ENCODE peak calls at places on chromosomes 2 and 18, in five cellular contexts. J is sigmoid colon, P is SK-N-SH, X is stomach, A is GM23338. Q is an unnamed sample.

GRCh38 chr18:5527603-5528002 is 16.2 kb downstream of the EPB41L3 start:
- DNase-seq in J (peak), P (no peak), X (no peak), A (no peak), Q (no peak)

GRCh38 chr2:226475650-226476049 is 324.0 kb downstream of the IRS1 start:
- DNase-seq in J (no peak), P (no peak), X (no peak), A (peak), Q (no peak)

GRCh38 chr2:143451622-143452021 is 322.4 kb downstream of the ARHGAP15 start:
- DNase-seq in J (no peak), P (no peak), X (no peak), A (no peak), Q (no peak)

GRCh38 chr2:112185131-112185530 is 46.9 kb downstream of the FBLN7 start:
- DNase-seq in J (no peak), P (no peak), X (no peak), A (no peak), Q (no peak)

GRCh38 chr18:22710628-22711380 is 222.3 kb upstream of the RBBP8 start:
- DNase-seq in J (no peak), P (peak), X (peak), A (peak), Q (no peak)

GRCh38 chr18:79982736-79983135 is 5.6 kb downstream of the TXNL4A start:
- DNase-seq in J (no peak), P (no peak), X (no peak), A (no peak), Q (no peak)

GRCh38 chr2:112910219-112910618 is 746 bp upstream of the IL37 start:
- DNase-seq in J (no peak), P (no peak), X (no peak), A (no peak), Q (no peak)

GRCh38 chr2:233519787-233520611 is 46.6 kb downstream of the USP40 start:
- DNase-seq in J (no peak), P (no peak), X (no peak), A (no peak), Q (no peak)

GRCh38 chr18:49127606-49128190 is 176.9 kb upstream of the SMAD7 start:
- DNase-seq in J (no peak), P (no peak), X (no peak), A (no peak), Q (no peak)

GRCh38 chr2:74250189-74250631 is 51.8 kb downstream of the MTHFD2 start:
- DNase-seq in J (no peak), P (peak), X (peak), A (peak), Q (no peak)

GRCh38 chr2:39530423-39530866 is 93.4 kb upstream of the MAP4K3 start:
- DNase-seq in J (no peak), P (no peak), X (no peak), A (no peak), Q (no peak)
- TF ChIP-seq CTCF in J (no peak), P (peak), X (no peak), A (no peak), Q (no peak)

GRCh38 chr18:11689972-11690570 is 1.0 kb downstream of the GNAL start:
- DNase-seq in J (no peak), P (no peak), X (no peak), A (no peak), Q (no peak)

DNA sequence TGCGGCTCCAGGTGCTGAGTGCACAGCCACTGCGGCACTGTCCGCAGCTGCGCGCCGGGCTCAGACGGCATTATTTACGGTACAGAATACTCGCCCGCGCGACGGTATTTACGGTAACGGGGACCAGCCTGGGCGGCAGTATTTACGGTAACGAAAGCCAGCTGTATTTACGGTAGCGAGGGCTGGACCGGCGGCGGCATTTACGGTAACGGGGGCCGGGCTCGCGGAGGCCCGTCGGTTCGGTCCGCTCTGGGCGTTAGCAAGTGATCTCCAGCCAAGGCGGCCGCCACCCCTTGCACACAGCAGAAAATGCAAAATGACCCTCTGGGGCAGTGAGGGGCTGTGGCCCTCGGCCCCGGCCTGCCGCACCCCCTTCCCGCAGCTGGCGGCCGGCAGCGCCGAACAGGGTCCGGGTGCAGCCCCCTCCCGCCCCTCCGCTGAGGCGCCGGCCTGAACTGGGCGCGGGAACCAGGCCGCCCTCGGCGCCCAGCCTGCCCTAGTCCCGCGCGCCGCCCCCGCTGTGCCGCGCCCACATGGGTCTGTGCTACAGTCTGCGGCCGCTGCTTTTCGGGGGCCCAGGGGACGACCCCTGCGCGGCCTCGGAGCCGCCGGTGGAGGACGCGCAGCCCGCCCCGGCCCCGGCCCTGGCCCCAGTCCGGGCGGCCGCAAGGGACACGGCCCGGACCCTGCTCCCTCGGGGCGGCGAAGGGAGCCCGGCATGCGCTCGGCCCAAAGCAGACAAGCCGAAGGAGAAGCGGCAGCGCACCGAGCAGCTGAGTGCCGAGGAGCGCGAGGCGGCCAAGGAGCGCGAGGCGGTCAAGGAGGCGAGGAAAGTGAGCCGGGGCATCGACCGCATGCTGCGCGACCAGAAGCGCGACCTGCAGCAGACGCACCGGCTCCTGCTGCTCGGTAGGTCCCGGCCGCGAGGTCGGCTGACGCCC is at the start of gene GNAL:
- DNase-seq in J (peak), P (peak), X (peak), A (peak), Q (peak)
- H3K4me3 ChIP-seq in J (peak), P (peak), X (peak), A (peak), Q (peak)

GRCh38 chr2:3078684-3079083 is 298.9 kb downstream of the EIPR1 start:
- DNase-seq in J (no peak), P (no peak), X (no peak), A (no peak), Q (no peak)

GRCh38 chr2:3079466-3079865 is 298.2 kb downstream of the EIPR1 start:
- DNase-seq in J (no peak), P (no peak), X (no peak), A (no peak), Q (no peak)

GRCh38 chr2:3075941-3076340 is 301.7 kb downstream of the EIPR1 start:
- DNase-seq in J (no peak), P (no peak), X (no peak), A (no peak), Q (no peak)

GRCh38 chr2:3075316-3075715 is 302.3 kb downstream of the EIPR1 start:
- DNase-seq in J (no peak), P (no peak), X (no peak), A (no peak), Q (no peak)

GRCh38 chr2:3076848-3077735 is 300.5 kb downstream of the EIPR1 start:
- DNase-seq in J (no peak), P (peak), X (no peak), A (peak), Q (no peak)
- TF ChIP-seq POLR2AphosphoS5 in J (no peak), P (no peak), X (no peak), A (no peak), Q (no peak)

DNA sequence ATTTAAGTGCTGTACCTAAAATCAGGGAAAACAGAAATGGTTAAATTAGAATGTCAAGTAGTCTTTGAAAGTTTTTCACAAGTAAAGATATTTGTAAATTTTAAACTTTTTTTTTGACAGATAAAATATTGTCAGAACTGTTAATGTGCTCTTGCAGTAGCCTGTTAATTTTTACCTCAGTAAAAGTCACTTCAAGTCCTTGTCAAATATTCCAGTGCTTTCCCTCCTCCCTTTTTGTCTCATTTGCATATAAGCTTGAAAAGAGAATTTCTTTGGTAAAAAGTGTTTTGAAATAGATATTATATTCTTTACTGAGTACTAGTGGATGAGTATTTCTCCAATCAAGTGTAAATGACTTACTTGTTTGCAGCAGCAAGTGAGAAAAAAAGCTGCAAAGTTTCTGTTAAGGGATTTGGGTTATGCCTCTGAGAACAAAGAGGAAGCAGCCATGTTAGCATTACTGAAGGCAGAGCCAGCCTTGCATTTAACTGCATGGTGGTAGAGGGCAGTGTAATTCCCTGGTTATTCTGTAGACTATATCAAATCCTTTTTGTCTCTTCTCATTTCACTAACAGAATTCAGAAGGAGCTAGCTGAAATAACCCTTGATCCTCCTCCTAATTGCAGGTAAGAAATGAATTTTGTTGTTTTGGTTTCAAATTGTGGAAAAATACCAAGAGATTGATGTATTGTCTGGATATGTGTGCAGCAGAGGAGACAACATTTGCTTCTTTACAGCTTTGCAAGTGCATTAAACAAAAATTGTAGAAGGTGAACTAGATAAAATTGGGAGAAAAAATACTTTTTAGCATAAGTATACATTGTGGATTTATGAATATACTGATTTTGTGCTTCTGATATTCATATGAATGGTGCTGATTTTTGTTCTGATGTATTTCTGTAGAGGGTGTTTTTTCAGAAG is 3.3 kb downstream of the UBE2E3 start:
- DNase-seq in J (no peak), P (peak), X (no peak), A (peak), Q (no peak)
- TF ChIP-seq CTCF in J (no peak), P (peak), X (peak), A (peak), Q (no peak)

DNA sequence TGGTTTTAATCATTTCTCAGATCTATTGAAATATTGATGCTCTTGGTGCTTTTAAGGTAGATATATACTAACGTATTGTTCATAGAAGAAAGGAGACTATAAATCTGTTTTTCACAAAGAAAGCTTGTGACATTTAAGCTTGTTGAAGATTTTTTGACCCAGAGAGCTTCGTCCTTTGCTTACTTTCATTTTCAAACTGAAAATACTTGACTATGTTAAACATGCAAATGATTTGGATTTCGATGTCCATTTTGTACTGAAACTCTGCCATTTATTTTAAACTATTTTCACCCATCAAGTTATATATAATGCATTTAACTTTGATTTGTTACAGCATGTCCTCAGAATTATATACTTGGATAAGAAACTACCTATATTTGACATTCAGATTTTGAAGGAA is 85.2 kb downstream of the SLC4A10 start:
- DNase-seq in J (no peak), P (no peak), X (no peak), A (no peak), Q (no peak)
- H3K4me3 ChIP-seq in J (no peak), P (peak), X (no peak), A (no peak), Q (peak)

DNA sequence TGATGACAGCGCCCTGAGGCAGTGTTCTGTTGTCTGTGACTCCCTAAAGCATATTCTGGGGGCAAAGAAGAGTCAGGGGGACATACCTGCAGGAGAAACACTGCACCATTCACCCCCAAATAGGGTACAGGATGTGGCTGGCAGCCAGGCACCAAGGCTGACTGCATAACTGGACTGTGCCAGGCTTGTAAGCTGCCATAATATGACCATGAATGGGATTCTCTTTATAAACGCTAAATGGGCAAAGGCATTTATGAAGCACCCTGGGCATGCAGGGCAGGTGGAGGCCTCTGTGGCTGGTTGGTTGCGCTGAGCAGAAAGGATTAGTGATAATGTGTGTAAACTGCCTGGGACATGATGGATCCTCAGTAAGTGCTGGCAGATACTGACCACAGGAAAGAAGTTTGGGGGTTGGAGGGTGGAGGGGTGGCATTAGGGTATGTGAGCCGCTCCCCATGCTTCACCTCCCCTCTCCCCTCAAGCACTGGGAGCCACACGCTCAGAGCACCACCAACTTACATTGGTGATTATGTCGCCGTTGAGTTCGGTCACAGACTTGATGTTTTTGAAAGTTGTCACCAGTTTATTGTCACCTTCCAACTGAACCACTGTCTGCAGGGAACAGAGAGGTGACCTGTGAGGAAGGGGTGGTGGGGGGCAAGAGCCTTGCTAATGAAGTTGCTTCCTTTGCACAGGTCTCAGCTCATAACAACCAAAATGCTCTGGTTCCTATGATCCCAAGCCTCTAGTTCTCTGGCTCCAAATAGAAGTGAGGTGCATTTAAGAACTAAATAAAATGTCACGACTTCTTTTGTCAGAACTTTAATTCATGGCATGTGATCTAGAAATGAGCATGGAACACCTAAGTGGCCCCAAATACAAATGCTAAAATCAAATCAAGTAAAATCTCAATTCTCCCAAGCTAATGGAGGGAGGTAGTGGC is 3.6 kb downstream of the FABP1 start:
- DNase-seq in J (no peak), P (no peak), X (no peak), A (no peak), Q (no peak)
- TF ChIP-seq POLR2AphosphoS5 in J (no peak), P (no peak), X (no peak), A (no peak), Q (no peak)

DNA sequence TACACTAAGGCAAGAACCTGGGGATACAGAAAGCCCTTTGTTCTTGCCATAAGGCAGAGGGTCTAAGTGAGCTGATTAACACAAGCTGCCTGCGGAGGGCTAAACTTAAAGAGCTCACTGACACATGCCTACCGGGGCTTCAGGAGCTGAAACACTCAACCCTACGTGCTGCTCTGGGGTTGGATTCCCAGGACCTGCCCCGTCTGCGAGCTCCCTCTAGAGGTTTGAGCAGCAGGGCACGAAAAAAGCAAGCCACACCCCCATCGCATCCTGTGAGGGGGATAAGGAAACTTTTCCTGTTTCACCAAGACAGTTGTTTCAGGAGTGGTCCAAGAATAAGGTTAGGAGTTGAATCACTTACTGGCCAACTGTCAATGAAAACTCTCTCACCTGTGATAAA is 562.1 kb downstream of the TMX3 start:
- DNase-seq in J (no peak), P (no peak), X (no peak), A (peak), Q (no peak)
- TF ChIP-seq CTCF in J (no peak), P (no peak), X (no peak), A (peak), Q (no peak)

DNA sequence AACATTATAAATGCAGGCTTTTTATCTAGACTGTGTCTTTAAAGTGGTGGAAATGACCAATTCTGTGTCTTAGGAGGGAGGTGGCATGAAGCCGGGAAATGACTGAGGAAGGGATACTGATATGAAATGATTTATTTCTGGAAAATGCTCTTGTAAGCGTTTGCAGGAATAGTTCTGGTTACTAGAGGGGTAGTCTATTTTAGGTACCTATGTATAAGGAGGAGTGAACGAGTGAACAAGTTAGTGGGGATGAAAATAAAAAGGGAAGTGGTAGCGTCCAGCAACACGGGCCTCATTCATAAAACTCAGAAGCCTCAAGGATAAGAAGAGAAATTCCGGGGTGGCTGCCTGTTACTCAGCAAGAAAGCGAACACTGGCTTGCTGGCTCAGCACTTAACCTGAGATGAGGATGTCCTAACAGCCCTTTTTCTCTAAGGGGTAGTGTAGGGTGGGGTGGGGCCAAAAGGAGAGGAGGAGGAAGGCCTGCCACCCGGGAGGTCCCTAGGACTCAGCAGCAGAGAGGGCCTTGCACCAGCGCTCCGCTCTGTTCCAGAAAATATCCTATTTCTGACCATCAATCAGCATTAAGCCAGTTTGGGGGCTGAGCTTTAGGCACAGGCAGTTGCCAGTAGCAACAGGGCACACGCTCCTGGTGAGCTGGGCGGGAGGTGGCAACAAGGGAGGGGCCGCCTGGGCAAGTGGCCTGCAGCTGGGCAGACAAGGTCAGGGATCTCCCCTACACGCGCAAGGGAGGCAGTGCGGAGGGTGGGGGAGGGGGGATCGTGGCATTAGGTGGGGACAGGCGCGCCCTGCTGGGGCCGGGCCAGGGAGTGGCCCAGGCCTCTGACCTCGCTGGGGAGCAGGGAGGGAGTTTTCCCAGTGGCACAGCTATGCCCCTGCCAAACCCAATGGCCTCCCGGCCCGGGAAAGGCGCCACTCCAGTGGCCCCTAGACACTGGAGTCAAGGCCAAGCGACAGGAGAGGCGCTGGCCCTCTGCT is 303.0 kb downstream of the NCKAP5 start:
- DNase-seq in J (no peak), P (peak), X (peak), A (peak), Q (no peak)
- H3K4me3 ChIP-seq in J (peak), P (no peak), X (peak), A (peak), Q (peak)